ENCODE peak calls at places on chromosomes 6 and 20, in seven cellular contexts. R, J, U, G, V, Q and M are unnamed samples.

GRCh38 chr6:157614026-157614484 is 209.0 kb upstream of the SNX9 start:
- DNase-seq in Q (no peak), R (no peak), U (peak; percentile 83), V (no peak), G (peak; percentile 13), J (no peak), M (no peak)

GRCh38 chr6:135506270-135506997 is 8.9 kb upstream of the AHI1 start:
- DNase-seq in V (no peak), Q (no peak), J (peak; percentile 25), R (no peak), U (peak; percentile 85), G (peak; percentile 61), M (no peak)

GRCh38 chr6:46407785-46408530 is 83.3 kb downstream of the RCAN2 start:
- DNase-seq in J (no peak), R (no peak), G (no peak), V (no peak), Q (no peak), U (peak; percentile 80), M (no peak)

GRCh38 chr6:15327271-15327670 is 81.4 kb downstream of the JARID2 start:
- DNase-seq in U (no peak), V (no peak), Q (no peak), G (no peak), R (no peak), J (no peak), M (peak; percentile 27)

GRCh38 chr6:71619836-71620235 is 266.5 kb upstream of the RIMS1 start:
- DNase-seq in V (no peak), U (no peak), Q (no peak), J (no peak), G (no peak), R (no peak), M (no peak)

GRCh38 chr6:50259903-50260302 is 210.2 kb upstream of the DEFB112 start:
- DNase-seq in V (no peak), Q (no peak), U (no peak), J (no peak), R (no peak), G (no peak), M (no peak)

GRCh38 chr6:109260126-109260525 is 122.1 kb downstream of the CD164 start:
- DNase-seq in Q (no peak), J (no peak), U (peak; percentile 14), V (no peak), R (no peak), G (no peak), M (no peak)

GRCh38 chr20:44734938-44735337 is 10.7 kb upstream of the KCNK15 start:
- DNase-seq in R (no peak), V (no peak), Q (no peak), G (peak; percentile 64), U (peak; percentile 46), J (no peak), M (no peak)

GRCh38 chr6:138278326-138278725 is 60.0 kb upstream of the PBOV1 start:
- DNase-seq in G (peak; percentile 47), V (peak; percentile 61), Q (no peak), U (no peak), J (peak; percentile 35), R (no peak), M (no peak)

GRCh38 chr20:63787302-63787701 is 43.8 kb downstream of the ZBTB46 start:
- DNase-seq in G (no peak), U (no peak), R (no peak), V (no peak), J (no peak), Q (peak; percentile 84), M (no peak)

GRCh38 chr20:49549806-49550551 is 18.0 kb downstream of the PTGIS start:
- DNase-seq in U (no peak), G (no peak), Q (no peak), J (no peak), R (no peak), V (no peak), M (no peak)

GRCh38 chr6:123091091-123091895 is 95.3 kb downstream of the CLVS2 start:
- DNase-seq in U (peak; percentile 55), G (peak; percentile 64), V (no peak), Q (no peak), R (no peak), J (peak; percentile 78), M (no peak)

GRCh38 chr6:130406935-130407532 is 41.2 kb downstream of the TMEM200A start:
- DNase-seq in V (no peak), G (no peak), U (no peak), R (no peak), J (no peak), Q (no peak), M (no peak)

GRCh38 chr6:106253194-106253593 is 72.4 kb downstream of the ATG5 start:
- DNase-seq in G (peak; percentile 51), V (no peak), J (no peak), R (no peak), Q (no peak), U (peak; percentile 57), M (no peak)

GRCh38 chr6:36110863-36111262 is 19.4 kb upstream of the MAPK13 start:
- DNase-seq in V (no peak), Q (no peak), J (no peak), U (no peak), G (no peak), R (no peak), M (no peak)

GRCh38 chr20:1815502-1816085 is 79.6 kb upstream of the SIRPA start:
- DNase-seq in G (peak; percentile 40), U (no peak), Q (no peak), R (no peak), J (no peak), V (no peak), M (no peak)

GRCh38 chr6:3393796-3394195 is 63.1 kb downstream of the SLC22A23 start:
- DNase-seq in R (no peak), J (no peak), U (no peak), V (no peak), Q (no peak), G (no peak), M (no peak)

GRCh38 chr6:3392059-3392458 is 64.8 kb downstream of the SLC22A23 start:
- DNase-seq in G (no peak), Q (no peak), V (no peak), U (no peak), J (no peak), R (no peak), M (no peak)

GRCh38 chr6:3390698-3391097 is 66.2 kb downstream of the SLC22A23 start:
- DNase-seq in R (no peak), J (peak; percentile 70), Q (peak; percentile 56), U (peak; percentile 79), V (no peak), G (no peak), M (no peak)

GRCh38 chr6:3394671-3395070 is 62.2 kb downstream of the SLC22A23 start:
- DNase-seq in R (no peak), V (no peak), U (no peak), Q (no peak), G (no peak), J (no peak), M (no peak)

DNA sequence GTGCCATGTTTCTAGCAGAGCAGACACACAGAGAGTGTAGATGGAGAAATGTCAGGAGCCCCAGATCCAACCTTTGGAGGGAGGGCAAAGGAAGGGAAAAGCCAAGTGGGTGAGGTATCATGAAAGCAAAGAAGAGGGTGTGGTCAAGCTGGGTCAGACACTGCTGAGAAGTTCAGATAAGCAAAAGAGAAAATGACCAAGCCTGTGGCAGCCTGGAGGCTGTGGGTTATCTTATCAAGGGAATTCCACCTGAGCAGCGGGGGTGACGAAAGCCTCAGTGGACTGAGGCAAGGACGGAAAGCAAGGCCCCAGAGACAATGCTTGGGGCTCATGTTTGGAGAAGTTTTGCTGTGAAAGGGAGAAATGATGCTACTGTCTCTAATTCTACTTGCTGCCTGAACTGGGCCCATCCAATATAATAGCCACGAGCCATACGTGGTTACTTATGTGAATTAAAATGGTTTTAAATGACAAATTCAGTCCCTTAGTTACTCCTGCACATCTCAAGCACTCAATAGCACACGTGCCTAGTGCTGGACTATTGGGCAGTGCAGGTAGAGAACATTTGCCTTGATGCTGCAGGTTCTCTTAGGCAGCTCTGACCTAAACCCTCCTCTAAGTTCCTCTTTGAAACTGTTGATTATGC is 63.8 kb downstream of the SLC22A23 start:
- DNase-seq in R (no peak), V (no peak), G (no peak), J (no peak), U (no peak), Q (no peak), M (no peak)
- H3K27ac ChIP-seq in R (no peak overlapping the region), V (no peak overlapping the region), G (no peak overlapping the region), J (no peak overlapping the region), U (no peak overlapping the region), Q (no peak overlapping the region), M (no peak overlapping the region)

DNA sequence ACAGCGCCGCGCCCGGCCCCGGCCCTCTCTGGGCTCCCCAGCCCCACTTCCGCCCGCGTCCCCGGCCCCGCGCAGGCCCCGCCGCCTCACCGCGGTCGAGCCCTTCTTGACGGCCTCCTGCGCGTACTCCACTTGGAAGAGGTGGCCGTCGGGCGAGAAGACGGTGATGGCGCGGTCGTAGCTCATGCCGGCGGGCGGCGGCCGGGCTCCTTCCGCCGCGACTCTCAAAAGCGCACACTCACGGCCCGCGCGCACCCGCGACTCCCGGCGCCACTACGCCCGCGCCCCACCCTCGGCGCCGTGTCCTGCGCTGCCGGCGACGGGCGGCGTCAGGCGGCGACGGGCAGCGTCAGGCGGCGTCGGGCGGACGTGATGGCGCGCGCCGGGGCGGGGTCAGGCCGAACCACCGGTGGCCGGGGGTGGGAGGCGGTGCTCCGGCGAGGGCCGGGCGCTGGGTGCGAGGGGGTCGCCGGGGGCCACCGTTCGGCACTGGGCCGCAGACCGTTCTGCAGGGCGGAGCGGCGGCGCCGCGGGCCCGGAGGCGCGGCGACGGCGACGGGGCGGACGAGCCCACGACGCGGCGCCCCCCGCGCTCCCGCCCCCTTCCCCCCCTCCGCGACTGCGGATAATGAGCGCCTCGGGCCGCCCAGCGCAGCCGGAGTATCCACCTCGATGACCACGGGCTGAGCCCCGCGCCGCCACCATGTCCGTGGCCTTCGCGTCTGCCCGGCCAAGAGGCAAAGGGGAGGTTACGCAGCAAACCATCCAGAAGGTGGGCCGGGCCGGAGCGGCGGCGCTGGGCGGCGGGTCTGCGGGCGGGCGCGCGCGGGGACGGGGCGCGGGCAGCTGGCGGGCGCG is at the start of the genes PSMA7 and SS18L1:
- DNase-seq in J (peak; percentile 82), V (peak; percentile 96), U (peak; percentile 84), G (peak; percentile 85), Q (peak; percentile 87), R (peak; percentile 97), M (peak; percentile 74)
- H3K27ac ChIP-seq in J (peak within 1 kb of the TSS; percentile 98), V (peak within 1 kb of the TSS; percentile 88), U (peak within 1 kb of the TSS; percentile 83), G (peak within 1 kb of the TSS; percentile 64), Q (peak within 1 kb of the TSS; percentile 94), R (peak within 1 kb of the TSS; percentile 96), M (peak within 1 kb of the TSS; percentile 53)

DNA sequence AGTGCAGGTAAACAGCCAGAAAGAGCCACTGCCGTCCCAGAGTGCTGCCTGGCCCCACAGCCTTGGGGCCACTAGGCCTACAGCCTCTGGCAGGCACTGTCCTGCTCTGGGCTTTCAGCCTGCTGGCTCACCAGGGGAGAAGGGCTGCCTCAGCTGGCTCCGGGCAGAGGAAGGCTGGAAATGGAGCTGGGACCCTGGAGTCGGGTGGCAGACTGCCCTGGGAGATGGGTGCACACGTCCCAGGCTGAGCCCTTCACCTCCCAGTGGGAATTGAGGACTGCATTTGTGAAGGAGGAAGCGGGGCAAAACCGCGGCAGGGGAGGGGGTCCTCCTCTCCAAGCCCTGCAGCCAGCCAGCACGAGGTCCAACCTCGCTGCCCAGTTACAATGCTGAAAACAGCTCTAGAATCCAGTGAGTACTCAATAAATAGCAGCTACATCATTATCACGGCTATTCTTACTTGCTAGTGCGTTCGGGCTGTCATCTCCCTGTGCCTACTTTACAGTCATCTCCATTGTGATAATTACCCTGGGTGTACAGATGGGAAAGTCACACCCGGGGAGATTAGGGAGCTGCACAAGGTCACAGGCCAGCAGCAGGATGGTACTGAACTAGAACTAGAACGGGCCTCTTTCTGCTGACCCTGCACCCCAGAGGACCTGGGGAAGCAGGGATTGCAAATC is 13.1 kb downstream of the ACSS1 start:
- DNase-seq in J (no peak), U (no peak), V (no peak), R (peak; percentile 75), G (no peak), Q (peak; percentile 67), M (no peak)
- H3K27ac ChIP-seq in J (peak overlapping the region; percentile 3), U (no peak overlapping the region), V (no peak overlapping the region), R (peak overlapping the region; percentile 78), G (no peak overlapping the region), Q (peak overlapping the region; percentile 91), M (peak overlapping the region; percentile 78)

GRCh38 chr6:26159417-26160273 is 72.4 kb downstream of the HFE start:
- DNase-seq in V (no peak), R (no peak), Q (no peak), G (peak; percentile 55), J (no peak), U (peak; percentile 32), M (no peak)
- H3K27ac ChIP-seq in V (peak overlapping the region; percentile 96), R (peak overlapping the region; percentile 97), Q (peak overlapping the region; percentile 95), G (peak overlapping the region; percentile 56), J (peak overlapping the region; percentile 96), U (peak overlapping the region; percentile 76), M (peak overlapping the region; percentile 86)